ENCODE peak calls at places on chromosomes 2 and 18, in four cellular contexts. P is A549, G is GM23338, M is HCT116. F is an unnamed sample. For H3K4me1, the result is how much of the 10 kb centered on the place peaks cover.

GRCh38 chr2:4588606-4589005 is 885.2 kb downstream of the DCDC2C start:
- DNase-seq in P (no peak), G (peak), M (no peak), F (no peak)

GRCh38 chr2:73985318-73986084 is 791 bp downstream of the TET3 start:
- DNase-seq in M (no peak), G (peak), P (peak), F (no peak)

GRCh38 chr2:217604527-217605279 is 398.1 kb downstream of the TNS1 start:
- DNase-seq in P (no peak), M (no peak), G (no peak), F (no peak)

GRCh38 chr2:71063216-71063615 is 5.2 kb upstream of the NAGK start:
- DNase-seq in P (no peak), M (no peak), G (no peak), F (no peak)

GRCh38 chr2:129619471-129619870 is 360.0 kb upstream of the RAB6C start:
- DNase-seq in P (no peak), G (peak), M (no peak), F (no peak)

GRCh38 chr2:153509133-153509532 is 30.6 kb upstream of the RPRM start:
- DNase-seq in M (no peak), P (no peak), G (peak), F (no peak)

GRCh38 chr2:71190959-71191943 is 35.7 kb downstream of the PAIP2B start:
- DNase-seq in P (no peak), G (no peak), M (peak), F (no peak)

GRCh38 chr2:184835081-184835728 is 236.9 kb downstream of the ZNF804A start:
- DNase-seq in G (no peak), P (no peak), M (no peak), F (no peak)

GRCh38 chr2:88666576-88666975 is 24.9 kb upstream of the RPIA start:
- DNase-seq in P (no peak), G (no peak), M (no peak), F (no peak)

GRCh38 chr18:13273800-13274199 is 55.2 kb downstream of the LDLRAD4 start:
- DNase-seq in M (no peak), P (no peak), G (no peak), F (no peak)

GRCh38 chr2:150508497-150509137 is 21.1 kb upstream of the RND3 start:
- DNase-seq in P (no peak), G (no peak), M (no peak), F (no peak)

GRCh38 chr2:99488999-99489757 is 639 bp downstream of the REV1 start:
- DNase-seq in G (peak), M (no peak), P (peak), F (no peak)

GRCh38 chr2:168687314-168687713 is 115.1 kb upstream of the NOSTRIN start:
- DNase-seq in G (peak), M (no peak), P (no peak), F (no peak)

GRCh38 chr2:212903413-212903812 is 248.0 kb downstream of the IKZF2 start:
- DNase-seq in G (no peak), P (no peak), M (no peak), F (no peak)

GRCh38 chr2:88687384-88687783 is 4.1 kb upstream of the RPIA start:
- DNase-seq in M (no peak), G (no peak), P (no peak), F (no peak)

GRCh38 chr18:51523671-51524070 is 326.2 kb upstream of the MEX3C start:
- DNase-seq in M (no peak), P (no peak), G (no peak), F (no peak)

GRCh38 chr2:15734871-15735737 is 143.4 kb downstream of the DDX1 start:
- DNase-seq in P (no peak), M (no peak), G (no peak), F (no peak)

GRCh38 chr2:88503771-88504170 is 51.3 kb upstream of the FOXI3 start:
- DNase-seq in G (peak), P (no peak), M (no peak), F (no peak)

GRCh38 chr18:9233771-9234440 is 97.3 kb downstream of the ANKRD12 start:
- DNase-seq in P (no peak), G (peak), M (no peak), F (no peak)

GRCh38 chr2:168146892-168147810 is 100.2 kb downstream of the STK39 start:
- DNase-seq in P (no peak), G (no peak), M (no peak), F (no peak)

GRCh38 chr2:42925742-42926437 is 133.5 kb upstream of the HAAO start:
- DNase-seq in P (no peak), G (peak), M (no peak), F (no peak)

GRCh38 chr2:42922293-42922692 is 129.9 kb upstream of the HAAO start:
- DNase-seq in M (no peak), G (no peak), P (no peak), F (no peak)

GRCh38 chr2:42923632-42924425 is 131.4 kb upstream of the HAAO start:
- DNase-seq in M (no peak), G (peak), P (no peak), F (no peak)

GRCh38 chr2:42922790-42923631 is 130.6 kb upstream of the HAAO start:
- DNase-seq in P (no peak), G (no peak), M (no peak), F (no peak)

GRCh38 chr2:42924436-42924897 is 132.1 kb upstream of the HAAO start:
- DNase-seq in G (no peak), M (no peak), P (no peak), F (no peak)
- H3K4me1 ChIP-seq in G (under half), M (under half), P (under half), F (under half)

DNA sequence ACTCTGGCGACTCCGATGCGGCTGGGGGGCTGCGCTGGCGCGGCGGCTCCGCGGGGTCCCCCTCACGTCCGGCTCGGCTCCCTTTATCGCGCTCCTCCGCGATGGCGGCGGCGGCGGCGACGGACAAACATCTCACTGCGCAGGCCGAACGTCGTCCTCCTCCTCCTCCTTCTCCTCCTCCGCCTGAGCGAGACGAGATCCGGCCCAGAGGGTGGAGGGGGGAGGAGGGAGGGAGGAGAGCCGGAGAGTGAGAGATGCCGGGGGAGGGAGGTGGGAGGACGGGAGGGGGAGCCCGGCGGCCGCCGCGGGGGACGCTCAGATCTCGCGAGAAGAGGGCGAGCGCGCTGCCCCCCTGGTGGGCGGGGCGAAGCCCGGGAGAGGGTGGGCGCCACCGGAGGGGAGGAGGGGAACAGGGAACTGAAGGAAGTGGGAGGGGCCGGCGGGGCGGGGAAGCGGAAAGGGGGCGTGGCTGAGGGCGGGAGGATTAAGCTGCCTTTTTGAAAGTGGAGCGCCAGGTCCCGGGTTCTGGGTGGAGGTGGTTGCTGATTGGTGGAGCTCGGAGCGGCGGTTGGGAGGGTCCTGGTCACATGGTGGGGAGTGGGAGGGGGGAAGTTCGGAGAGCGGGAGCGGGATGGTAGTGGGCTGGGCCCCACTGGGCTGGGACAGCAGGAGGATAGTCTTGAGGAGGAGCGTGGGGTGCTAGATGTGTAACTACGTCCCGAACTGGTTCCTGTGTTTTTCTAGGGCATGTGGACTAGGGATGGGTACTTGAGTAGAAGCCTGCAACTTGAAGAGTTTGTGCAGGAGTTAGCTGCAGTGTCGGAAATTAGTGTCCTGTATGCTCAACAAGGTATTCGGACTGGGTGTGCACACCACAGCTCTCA is at the start of gene CUL3:
- DNase-seq in P (peak), G (peak), M (peak), F (peak)
- TF ChIP-seq REST in P (peak), G (no peak), M (no peak), F (no peak)

GRCh38 chr2:166229678-166230023 is 101.8 kb upstream of the SCN1A start:
- DNase-seq in G (no peak), M (no peak), P (no peak), F (no peak)
- TF ChIP-seq CTCF in G (no peak), M (no peak), P (no peak), F (no peak)

GRCh38 chr2:54480025-54480424 is 23.9 kb downstream of the SPTBN1 start:
- DNase-seq in M (no peak), P (no peak), G (no peak), F (no peak)
- H3K4me1 ChIP-seq in M (under half), P (half or more), G (under half), F (under half)

GRCh38 chr2:499726-500125 is 177.5 kb downstream of the TMEM18 start:
- DNase-seq in G (no peak), P (no peak), M (no peak), F (no peak)

GRCh38 chr2:496729-497128 is 180.5 kb downstream of the TMEM18 start:
- DNase-seq in G (no peak), P (no peak), M (no peak), F (no peak)

GRCh38 chr2:495745-496275 is 181.4 kb downstream of the TMEM18 start:
- DNase-seq in M (no peak), G (no peak), P (no peak), F (no peak)

GRCh38 chr2:498493-499178 is 178.6 kb downstream of the TMEM18 start:
- DNase-seq in P (no peak), M (no peak), G (no peak), F (no peak)

DNA sequence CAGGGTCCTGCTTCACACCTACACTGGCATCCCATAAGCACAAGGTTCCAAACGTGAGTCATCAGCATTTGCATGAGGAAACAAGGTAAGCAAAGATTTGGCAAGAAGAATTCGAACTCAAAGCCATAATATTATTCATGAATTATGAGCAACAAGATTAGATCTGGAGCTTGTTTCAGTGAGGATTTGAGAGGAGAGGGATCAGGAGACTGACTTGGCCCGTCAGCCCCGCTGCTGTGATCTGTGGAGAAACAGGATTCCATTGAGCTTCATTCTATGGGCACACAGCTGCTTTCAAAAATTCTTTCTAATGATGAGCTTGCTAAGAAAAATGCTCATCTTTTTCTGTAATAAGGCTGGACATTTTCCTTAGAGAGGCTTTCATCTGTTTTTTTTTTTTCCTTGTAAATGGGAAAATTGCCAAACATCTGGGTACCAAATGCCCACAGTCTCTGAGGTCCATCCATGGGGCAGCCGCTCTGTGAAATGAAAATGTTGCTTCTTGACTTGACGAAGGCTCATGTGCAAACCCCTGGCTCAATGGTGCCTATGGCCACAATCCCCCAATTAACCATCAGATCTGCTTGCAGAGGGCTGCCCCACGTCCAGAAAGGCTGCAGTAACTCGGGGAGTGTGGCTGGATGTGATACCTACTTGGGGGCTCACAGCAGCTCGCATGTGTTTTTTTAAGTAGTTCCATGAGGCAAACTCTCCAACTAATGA is 179.3 kb downstream of the TMEM18 start:
- DNase-seq in P (no peak), M (no peak), G (no peak), F (no peak)
- TF ChIP-seq REST in P (no peak), M (no peak), G (no peak), F (no peak)

GRCh38 chr18:47775961-47776360 is 154.5 kb downstream of the SMAD2 start:
- DNase-seq in M (no peak), G (peak), P (no peak), F (no peak)
- TF ChIP-seq CTCF in M (no peak), G (peak), P (no peak), F (peak)

DNA sequence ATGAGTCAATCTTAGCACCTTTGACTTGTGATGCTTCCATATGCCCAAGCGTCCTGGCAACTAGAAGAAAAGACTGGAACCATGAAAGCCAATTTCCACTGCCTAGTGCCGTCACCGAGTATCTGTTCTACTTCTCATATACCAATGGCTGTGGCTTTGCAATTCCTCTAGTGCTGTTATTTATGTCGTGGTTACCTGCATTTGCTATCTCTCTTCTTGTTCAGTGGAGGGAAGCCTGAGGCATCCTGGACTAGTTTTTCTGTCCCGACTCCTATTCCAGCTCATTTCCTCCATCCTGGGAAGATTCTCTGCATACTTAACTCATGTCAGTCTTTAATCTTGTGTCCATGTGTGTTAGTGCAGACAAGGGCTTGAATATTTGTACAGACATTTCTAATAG is 117.9 kb downstream of the FEZ2 start:
- DNase-seq in G (no peak), M (no peak), P (no peak), F (no peak)
- H3K4me1 ChIP-seq in G (under half), M (under half), P (half or more), F (half or more)

GRCh38 chr2:172169611-172170010 is 66.9 kb upstream of the DLX2 start:
- DNase-seq in P (no peak), M (no peak), G (no peak), F (no peak)

GRCh38 chr2:172173307-172173706 is 70.6 kb upstream of the DLX2 start:
- DNase-seq in G (peak), P (no peak), M (no peak), F (no peak)

GRCh38 chr2:172177581-172177980 is 74.9 kb upstream of the DLX2 start:
- DNase-seq in M (no peak), G (no peak), P (no peak), F (no peak)

GRCh38 chr2:172168917-172169346 is 66.2 kb upstream of the DLX2 start:
- DNase-seq in M (no peak), G (no peak), P (no peak), F (no peak)

DNA sequence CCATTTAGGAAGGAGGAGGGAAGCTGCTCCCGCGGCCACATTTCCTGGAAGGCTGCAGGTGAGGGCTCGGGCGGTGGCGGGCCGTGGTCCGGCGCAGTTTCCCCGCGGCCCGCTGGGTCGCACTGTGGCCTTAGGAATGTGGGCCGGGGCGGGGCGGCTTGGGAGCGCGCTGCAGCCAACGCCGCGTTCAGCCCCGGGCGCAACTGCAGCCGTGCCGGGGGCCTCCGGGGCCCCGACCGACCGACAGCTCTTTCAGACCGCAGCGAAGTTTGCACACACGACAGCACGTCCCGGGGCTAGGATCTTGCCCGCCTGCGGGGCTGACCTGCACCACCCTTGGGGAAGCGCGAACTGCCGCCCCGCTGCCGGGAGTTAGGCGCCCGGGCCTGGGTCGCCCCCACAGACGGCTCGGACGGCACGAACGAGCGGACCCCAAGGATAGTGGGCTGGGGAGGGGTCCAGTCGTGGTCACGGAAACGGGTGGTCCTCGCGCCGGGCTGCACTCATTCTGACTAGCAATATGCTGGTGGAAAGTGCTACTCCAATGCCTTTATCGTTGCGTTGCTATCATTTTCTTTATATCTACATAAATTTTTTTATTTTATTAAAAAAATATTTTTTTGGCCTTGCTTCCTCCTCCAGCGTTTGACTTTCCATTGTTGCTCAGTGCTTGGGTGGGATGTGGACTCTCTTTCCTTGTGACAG is 70.0 kb upstream of the DLX2 start:
- DNase-seq in M (peak), G (peak), P (peak), F (no peak)
- TF ChIP-seq REST in M (no peak), G (no peak), P (no peak), F (no peak)

GRCh38 chr2:46368416-46368815 is 71.2 kb downstream of the EPAS1 start:
- DNase-seq in G (no peak), P (no peak), M (no peak), F (no peak)

GRCh38 chr2:46364797-46365457 is 67.7 kb downstream of the EPAS1 start:
- DNase-seq in G (peak), P (peak), M (peak), F (peak)

GRCh38 chr2:46366675-46367067 is 69.5 kb downstream of the EPAS1 start:
- DNase-seq in P (no peak), G (no peak), M (no peak), F (no peak)

GRCh38 chr2:46367286-46367685 is 70.1 kb downstream of the EPAS1 start:
- DNase-seq in M (no peak), G (no peak), P (no peak), F (no peak)

DNA sequence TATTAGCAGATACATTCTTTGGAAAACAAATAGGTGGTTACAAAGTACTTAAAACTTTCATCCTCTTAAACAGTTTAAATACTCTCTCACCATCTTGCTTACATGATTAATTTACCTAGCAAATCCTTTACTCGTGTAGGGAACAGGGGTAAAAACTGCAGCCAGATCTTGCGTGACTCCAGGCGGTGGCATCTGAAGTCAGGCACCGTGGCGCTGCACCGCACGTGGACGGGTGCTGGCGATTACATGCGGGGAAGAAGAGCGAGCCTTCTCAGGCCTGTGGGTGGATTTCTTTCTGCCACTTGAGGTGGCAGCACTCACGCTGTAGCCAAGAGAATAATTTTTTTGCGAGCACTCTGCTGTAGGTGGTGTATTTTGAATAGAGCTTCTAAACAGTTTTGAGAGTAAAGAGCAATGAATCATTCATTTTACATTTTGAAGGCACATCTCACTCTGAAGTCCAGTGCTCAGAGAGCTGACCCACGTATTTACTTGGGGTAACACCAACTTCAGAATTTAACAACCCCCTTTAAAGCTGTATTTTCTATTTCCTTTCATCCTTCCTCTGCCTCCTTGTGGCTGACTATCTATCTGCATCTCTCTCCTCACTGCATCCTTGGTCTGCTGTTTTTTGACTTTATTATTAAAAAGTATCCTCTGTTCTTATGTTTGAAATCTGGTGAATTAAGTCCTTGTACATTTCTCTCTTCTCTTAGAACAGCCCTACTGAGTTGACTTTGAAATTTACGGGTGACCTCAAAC is 68.9 kb downstream of the EPAS1 start:
- DNase-seq in G (peak), M (no peak), P (peak), F (no peak)
- TF ChIP-seq CTCF in G (peak), M (peak), P (peak), F (peak)

GRCh38 chr2:32801741-32802140 is 145.0 kb upstream of the LTBP1 start:
- DNase-seq in G (no peak), P (no peak), M (no peak), F (no peak)
- H3K4me1 ChIP-seq in G (under half), P (under half), M (under half), F (under half)

F was measured in Panc1.